ENCODE peak calls at places on chromosomes 16 and 17, in five cellular contexts. One of them, this sample, is unnamed.

GRCh38 chr17:42067371-42068180 is 17.2 kb upstream of the C17orf113 start:
- DNase-seq in stimulated activated CD4-positive, alpha-beta T cell treated with anti-CD3 and anti-CD28 coated beads, Interleukin-1b, Interleukin-23, amount 100 ng/mL, for 1 hour: no peak
- DNase-seq in hepatic stellate cell: peak
- DNase-seq in NCI-H446: peak
- DNase-seq in activated T-cell treated with anti-CD3 and anti-CD28 coated beads, Interleukin-2, amount 50 U/mL, for 24 hours: peak
- DNase-seq in this sample: peak

GRCh38 chr17:43780135-43780534 is at the start of gene CFAP97D1:
- DNase-seq in stimulated activated CD4-positive, alpha-beta T cell treated with anti-CD3 and anti-CD28 coated beads, Interleukin-1b, Interleukin-23, amount 100 ng/mL, for 1 hour: no peak
- DNase-seq in NCI-H446: no peak
- DNase-seq in activated T-cell treated with anti-CD3 and anti-CD28 coated beads, Interleukin-2, amount 50 U/mL, for 24 hours: no peak
- DNase-seq in hepatic stellate cell: no peak
- DNase-seq in this sample: no peak

GRCh38 chr17:7951143-7951792 is 19.3 kb downstream of the CNTROB start:
- DNase-seq in stimulated activated CD4-positive, alpha-beta T cell treated with anti-CD3 and anti-CD28 coated beads, Interleukin-1b, Interleukin-23, amount 100 ng/mL, for 1 hour: no peak
- DNase-seq in activated T-cell treated with anti-CD3 and anti-CD28 coated beads, Interleukin-2, amount 50 U/mL, for 24 hours: peak
- DNase-seq in NCI-H446: no peak
- DNase-seq in hepatic stellate cell: no peak
- DNase-seq in this sample: no peak

GRCh38 chr17:79473111-79473835 is 137.6 kb downstream of the RBFOX3 start:
- DNase-seq in stimulated activated CD4-positive, alpha-beta T cell treated with anti-CD3 and anti-CD28 coated beads, Interleukin-1b, Interleukin-23, amount 100 ng/mL, for 1 hour: no peak
- DNase-seq in activated T-cell treated with anti-CD3 and anti-CD28 coated beads, Interleukin-2, amount 50 U/mL, for 24 hours: no peak
- DNase-seq in hepatic stellate cell: no peak
- DNase-seq in NCI-H446: peak
- DNase-seq in this sample: no peak

GRCh38 chr16:87554754-87555427 is 47.4 kb upstream of the JPH3 start:
- DNase-seq in activated T-cell treated with anti-CD3 and anti-CD28 coated beads, Interleukin-2, amount 50 U/mL, for 24 hours: no peak
- DNase-seq in stimulated activated CD4-positive, alpha-beta T cell treated with anti-CD3 and anti-CD28 coated beads, Interleukin-1b, Interleukin-23, amount 100 ng/mL, for 1 hour: no peak
- DNase-seq in NCI-H446: no peak
- DNase-seq in hepatic stellate cell: no peak
- DNase-seq in this sample: no peak

GRCh38 chr17:82138511-82138992 is 40.5 kb upstream of the FASN start:
- DNase-seq in hepatic stellate cell: no peak
- DNase-seq in activated T-cell treated with anti-CD3 and anti-CD28 coated beads, Interleukin-2, amount 50 U/mL, for 24 hours: no peak
- DNase-seq in NCI-H446: no peak
- DNase-seq in stimulated activated CD4-positive, alpha-beta T cell treated with anti-CD3 and anti-CD28 coated beads, Interleukin-1b, Interleukin-23, amount 100 ng/mL, for 1 hour: no peak
- DNase-seq in this sample: no peak

GRCh38 chr17:82323514-82324234 is 6.3 kb upstream of the CD7 start:
- DNase-seq in NCI-H446: no peak
- DNase-seq in activated T-cell treated with anti-CD3 and anti-CD28 coated beads, Interleukin-2, amount 50 U/mL, for 24 hours: peak
- DNase-seq in hepatic stellate cell: no peak
- DNase-seq in stimulated activated CD4-positive, alpha-beta T cell treated with anti-CD3 and anti-CD28 coated beads, Interleukin-1b, Interleukin-23, amount 100 ng/mL, for 1 hour: no peak
- DNase-seq in this sample: no peak

GRCh38 chr17:74805543-74805991 is 29.4 kb upstream of the NAT9 start:
- DNase-seq in stimulated activated CD4-positive, alpha-beta T cell treated with anti-CD3 and anti-CD28 coated beads, Interleukin-1b, Interleukin-23, amount 100 ng/mL, for 1 hour: no peak
- DNase-seq in activated T-cell treated with anti-CD3 and anti-CD28 coated beads, Interleukin-2, amount 50 U/mL, for 24 hours: no peak
- DNase-seq in hepatic stellate cell: no peak
- DNase-seq in NCI-H446: no peak
- DNase-seq in this sample: no peak

This sample was measured in astrocyte of the hippocampus.